ENCODE peak calls at places on chromosomes 12 and 14, in ten cellular contexts. K is breast epithelium; B is WERI-Rb-1; M is pancreas; U is glutamatergic neuron; Q is type B pancreatic cell; V is AG04450; X is CD8-positive, alpha-beta T cell; C is IMR-90; H is right atrium auricular region. R is an unnamed sample.

GRCh38 chr14:67763158-67763822 is 53.1 kb downstream of the ZFYVE26 start:
- DNase-seq in K (no peak), B (no peak), M (no peak), U (no peak), Q (no peak), V (no peak), X (no peak), C (no peak), H (no peak), R (no peak)

GRCh38 chr14:46451800-46452199 is 199.8 kb downstream of the RPL10L start:
- DNase-seq in K (no peak), B (no peak), M (no peak), U (no peak), Q (no peak), V (no peak), X (no peak), C (no peak), H (no peak), R (no peak)

GRCh38 chr14:75783184-75783583 is 122.1 kb downstream of the TTLL5 start:
- DNase-seq in K (no peak), B (no peak), M (no peak), U (no peak), Q (no peak), V (no peak), X (no peak), C (no peak), H (no peak), R (no peak)

GRCh38 chr14:78644824-78645559 is 474.8 kb downstream of the NRXN3 start:
- DNase-seq in K (no peak), B (no peak), M (no peak), U (no peak), Q (no peak), V (no peak), X (no peak), C (no peak), H (no peak), R (no peak)

GRCh38 chr14:50530794-50531193 is 1.6 kb downstream of the MAP4K5 start:
- DNase-seq in K (no peak), B (no peak), M (no peak), U (no peak), Q (no peak), V (no peak), X (no peak), C (no peak), H (no peak), R (peak)

GRCh38 chr14:23621204-23621931 is 14.8 kb upstream of the DHRS2 start:
- DNase-seq in K (no peak), B (no peak), M (peak), U (no peak), Q (no peak), V (no peak), X (no peak), C (no peak), H (peak), R (no peak)

GRCh38 chr14:82431031-82431430 is 897.4 kb upstream of the SEL1L start:
- DNase-seq in K (no peak), B (no peak), M (no peak), U (no peak), Q (no peak), V (no peak), X (no peak), C (no peak), H (no peak), R (no peak)

GRCh38 chr12:82805812-82806497 is 119.2 kb downstream of the TMTC2 start:
- DNase-seq in K (no peak), B (no peak), M (no peak), U (no peak), Q (no peak), V (no peak), X (no peak), C (peak), H (no peak), R (peak)

GRCh38 chr12:105369014-105369413 is 38.5 kb downstream of the C12orf75 start:
- DNase-seq in K (no peak), B (no peak), M (no peak), U (no peak), Q (no peak), V (peak), X (no peak), C (peak), H (no peak), R (peak)

GRCh38 chr12:90854136-90854689 is 100.8 kb downstream of the CCER1 start:
- DNase-seq in K (no peak), B (peak), M (no peak), U (no peak), Q (no peak), V (peak), X (no peak), C (peak), H (no peak), R (peak)

GRCh38 chr12:96473394-96474093 is 15.8 kb upstream of the CFAP54 start:
- DNase-seq in K (no peak), B (no peak), M (no peak), U (no peak), Q (no peak), V (no peak), X (peak), C (peak), H (no peak), R (peak)

GRCh38 chr14:65173973-65174693 is 71.8 kb upstream of the MAX start:
- DNase-seq in K (no peak), B (no peak), M (no peak), U (no peak), Q (no peak), V (no peak), X (no peak), C (no peak), H (no peak), R (no peak)

GRCh38 chr12:121524196-121524930 is 56.5 kb downstream of the KDM2B start:
- DNase-seq in K (no peak), B (no peak), M (no peak), U (peak), Q (no peak), V (no peak), X (no peak), C (no peak), H (no peak), R (peak)

GRCh38 chr14:99213101-99213500 is 58.9 kb downstream of the BCL11B start:
- DNase-seq in K (no peak), B (no peak), M (no peak), U (no peak), Q (no peak), V (no peak), X (no peak), C (no peak), H (no peak), R (no peak)

GRCh38 chr14:74491952-74492351 is 1.2 kb downstream of the NPC2 start:
- DNase-seq in K (no peak), B (no peak), M (no peak), U (no peak), Q (no peak), V (no peak), X (no peak), C (peak), H (no peak), R (peak)

GRCh38 chr14:100537701-100538565 is 49.3 kb downstream of the BEGAIN start:
- DNase-seq in K (peak), B (no peak), M (peak), U (peak), Q (peak), V (no peak), X (no peak), C (no peak), H (peak), R (no peak)

GRCh38 chr14:93914278-93914677 is 12.9 kb upstream of the FAM181A start:
- DNase-seq in K (no peak), B (no peak), M (no peak), U (no peak), Q (no peak), V (no peak), X (no peak), C (no peak), H (no peak), R (no peak)

GRCh38 chr14:105199093-105199492 is 18.0 kb upstream of the NUDT14 start:
- DNase-seq in K (no peak), B (peak), M (no peak), U (no peak), Q (no peak), V (no peak), X (no peak), C (peak), H (no peak), R (no peak)

GRCh38 chr12:52056801-52057613 is 5.8 kb downstream of the NR4A1 start:
- DNase-seq in K (no peak), B (no peak), M (peak), U (no peak), Q (no peak), V (no peak), X (no peak), C (peak), H (no peak), R (peak)

GRCh38 chr12:53843545-53843944 is 91.8 kb upstream of the CISTR start:
- DNase-seq in K (no peak), B (no peak), M (no peak), U (no peak), Q (no peak), V (no peak), X (no peak), C (no peak), H (no peak), R (no peak)

GRCh38 chr12:92973614-92974013 is 44.5 kb upstream of the EEA1 start:
- DNase-seq in K (no peak), B (no peak), M (no peak), U (no peak), Q (no peak), V (peak), X (no peak), C (peak), H (no peak), R (peak)

GRCh38 chr14:50061664-50062437 is 54.5 kb downstream of the VCPKMT start:
- DNase-seq in K (no peak), B (no peak), M (no peak), U (peak), Q (no peak), V (no peak), X (peak), C (peak), H (no peak), R (peak)

GRCh38 chr12:67386869-67387570 is 117.9 kb downstream of the CAND1 start:
- DNase-seq in K (no peak), B (no peak), M (no peak), U (no peak), Q (no peak), V (no peak), X (no peak), C (no peak), H (no peak), R (peak)

GRCh38 chr12:25482637-25483036 is 70.4 kb downstream of the LMNTD1 start:
- DNase-seq in K (no peak), B (no peak), M (no peak), U (no peak), Q (no peak), V (no peak), X (no peak), C (no peak), H (no peak), R (no peak)

GRCh38 chr12:3061129-3061857 is 15.9 kb upstream of the TSPAN9 start:
- DNase-seq in K (no peak), B (peak), M (no peak), U (no peak), Q (no peak), V (no peak), X (no peak), C (peak), H (no peak), R (peak)

GRCh38 chr12:15629761-15630160 is 159.4 kb downstream of the EPS8 start:
- DNase-seq in K (no peak), B (no peak), M (no peak), U (no peak), Q (no peak), V (no peak), X (no peak), C (peak), H (no peak), R (peak)

GRCh38 chr12:85948340-85948739 is 74.2 kb downstream of the NTS start:
- DNase-seq in K (no peak), B (no peak), M (no peak), U (no peak), Q (no peak), V (no peak), X (no peak), C (no peak), H (no peak), R (no peak)

GRCh38 chr12:58288191-58288590 is 346.8 kb downstream of the ATP23 start:
- DNase-seq in K (no peak), B (no peak), M (no peak), U (no peak), Q (no peak), V (peak), X (no peak), C (peak), H (no peak), R (peak)

GRCh38 chr12:57433370-57433769 is 1.2 kb upstream of the INHBC start:
- DNase-seq in K (no peak), B (no peak), M (no peak), U (no peak), Q (no peak), V (no peak), X (no peak), C (no peak), H (no peak), R (no peak)

GRCh38 chr14:51283402-51283825 is 43.4 kb downstream of the TMX1 start:
- DNase-seq in K (no peak), B (peak), M (no peak), U (no peak), Q (no peak), V (peak), X (no peak), C (peak), H (no peak), R (peak)

GRCh38 chr14:43625294-43625693 is 881.8 kb downstream of the FSCB start:
- DNase-seq in K (no peak), B (no peak), M (no peak), U (no peak), Q (no peak), V (no peak), X (no peak), C (no peak), H (no peak), R (no peak)

GRCh38 chr12:57276935-57277563 is 26.1 kb upstream of the STAC3 start:
- DNase-seq in K (no peak), B (no peak), M (no peak), U (no peak), Q (no peak), V (no peak), X (no peak), C (peak), H (no peak), R (peak)

GRCh38 chr14:32980178-32980886 is 41.7 kb downstream of the NPAS3 start:
- DNase-seq in K (no peak), B (no peak), M (no peak), U (no peak), Q (no peak), V (no peak), X (no peak), C (no peak), H (no peak), R (no peak)

GRCh38 chr14:37617864-37618365 is 22.5 kb downstream of the TTC6 start:
- DNase-seq in K (no peak), B (no peak), M (no peak), U (no peak), Q (no peak), V (no peak), X (no peak), C (no peak), H (no peak), R (no peak)

DNA sequence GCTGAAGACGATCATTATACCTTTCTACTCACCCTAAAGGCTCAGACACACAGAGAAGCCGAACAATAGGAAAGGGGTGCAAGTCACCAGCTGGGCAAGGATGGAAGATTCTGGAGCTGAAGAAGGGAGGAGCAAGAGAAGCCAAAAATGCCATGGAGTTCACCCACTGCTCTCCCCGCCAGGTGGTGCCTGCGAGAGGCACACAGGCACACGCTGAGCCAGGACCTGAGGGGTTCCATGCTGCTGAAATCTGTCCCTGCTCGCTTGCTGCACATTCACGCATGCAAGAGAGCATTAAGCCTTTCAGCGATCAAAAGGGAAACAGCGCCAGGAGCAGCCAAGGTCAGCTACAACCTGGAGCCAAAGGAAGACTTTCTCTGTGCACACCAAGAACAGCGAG is 104.2 kb downstream of the ANO2 start:
- DNase-seq in K (no peak), B (no peak), M (no peak), U (no peak), Q (no peak), V (no peak), X (no peak), C (no peak), H (no peak), R (no peak)
- TF ChIP-seq CTCF in K (no peak), B (no peak), M (no peak), U (no peak), Q (no peak), V (no peak), X (no peak), C (no peak), H (no peak), R (no peak)

DNA sequence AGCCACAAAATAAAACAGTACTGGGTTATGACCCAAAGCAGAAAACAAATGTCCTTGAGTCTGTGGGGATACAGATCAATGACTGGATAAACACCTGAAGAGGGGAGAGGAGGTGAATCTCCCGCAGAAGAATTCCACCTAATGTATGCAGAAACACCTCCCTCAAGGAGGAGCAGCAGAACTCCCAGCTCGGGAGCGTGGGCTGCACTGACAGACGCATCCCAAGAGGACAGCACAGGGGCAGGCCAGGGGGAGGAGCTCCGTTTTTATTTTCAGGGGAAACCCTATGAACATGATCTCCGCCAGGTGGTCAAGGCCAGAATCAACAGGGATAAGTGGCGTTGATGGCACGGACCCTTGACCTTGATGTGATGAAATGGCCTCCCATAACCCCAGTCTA is 41.8 kb upstream of the PPP2R5C start:
- DNase-seq in K (no peak), B (peak), M (no peak), U (no peak), Q (no peak), V (no peak), X (no peak), C (no peak), H (no peak), R (no peak)
- TF ChIP-seq CTCF in K (no peak), B (peak), M (no peak), U (no peak), Q (no peak), V (no peak), X (no peak), C (no peak), H (no peak), R (no peak)

DNA sequence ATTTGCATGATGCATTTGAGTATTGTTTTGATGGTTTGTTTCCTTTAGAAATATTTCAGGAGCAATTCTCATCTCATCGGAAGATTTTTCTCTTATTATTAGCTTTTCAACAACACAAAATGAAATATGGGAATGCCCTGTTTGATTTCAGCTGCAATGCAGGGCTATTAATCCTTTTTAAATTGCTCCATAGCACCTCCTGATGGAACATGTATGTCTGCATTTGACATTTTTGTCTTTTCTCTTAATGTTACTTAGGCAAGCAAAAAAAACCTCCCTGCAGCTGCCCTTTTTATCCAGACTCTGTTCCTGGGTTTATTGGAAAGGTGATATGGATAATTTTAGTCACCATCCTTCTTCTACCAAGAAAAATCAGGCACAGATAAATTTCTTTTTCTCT is 895.8 kb downstream of the RPS29 start:
- DNase-seq in K (no peak), B (no peak), M (no peak), U (no peak), Q (no peak), V (no peak), X (no peak), C (peak), H (no peak), R (no peak)
- TF ChIP-seq CTCF in K (no peak), B (peak), M (no peak), U (peak), Q (peak), V (peak), X (no peak), C (no peak), H (no peak), R (no peak)

DNA sequence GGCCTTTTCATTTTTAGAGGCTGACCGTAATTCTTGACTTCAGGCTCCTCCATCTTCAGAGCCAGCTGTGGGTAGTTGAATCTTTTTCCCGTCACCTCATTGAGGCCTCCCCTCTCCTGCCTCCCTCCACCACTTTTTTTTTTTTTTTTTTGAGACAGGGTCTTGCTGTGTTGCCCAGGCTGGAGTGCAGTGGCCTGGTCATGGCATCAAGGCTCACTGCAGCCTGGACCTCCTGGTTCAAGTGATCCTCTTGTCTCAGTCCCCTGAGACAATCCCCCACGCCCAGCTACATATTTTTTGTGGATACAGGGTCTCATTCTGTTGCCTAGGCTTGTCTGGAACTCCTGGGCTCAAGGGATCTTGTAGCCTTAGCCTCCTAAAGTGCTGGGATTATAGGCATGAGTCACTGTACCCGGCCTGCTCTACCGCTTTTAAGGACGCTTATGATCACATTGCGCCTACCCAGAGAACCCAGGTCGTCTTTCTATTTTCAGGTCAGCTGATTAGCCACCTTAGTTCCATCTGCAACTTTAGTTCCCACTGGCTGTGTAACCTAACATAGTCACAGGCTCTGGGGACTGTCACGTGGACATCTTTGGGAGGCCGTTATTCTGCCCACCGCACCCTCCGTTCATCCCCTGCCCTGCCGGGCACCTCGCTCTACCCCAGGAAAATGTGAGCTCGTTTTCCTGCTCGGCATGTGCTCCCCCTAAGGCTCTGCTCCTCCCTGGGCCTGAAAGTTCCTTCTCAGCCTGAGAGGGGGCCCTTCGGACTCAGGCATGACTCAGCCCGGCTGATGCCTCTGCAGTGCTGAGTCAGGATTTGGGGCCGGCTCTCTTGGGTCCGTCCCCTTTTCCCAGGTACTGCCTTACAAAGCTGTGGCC is 13.4 kb downstream of the TNFAIP2 start:
- DNase-seq in K (no peak), B (peak), M (no peak), U (no peak), Q (no peak), V (no peak), X (no peak), C (peak), H (no peak), R (peak)
- TF ChIP-seq CTCF in K (no peak), B (no peak), M (no peak), U (no peak), Q (no peak), V (no peak), X (no peak), C (peak), H (no peak), R (no peak)

GRCh38 chr14:85178869-85179268 is 351.1 kb upstream of the FLRT2 start:
- DNase-seq in K (no peak), B (no peak), M (no peak), U (no peak), Q (no peak), V (no peak), X (no peak), C (no peak), H (no peak), R (no peak)
- TF ChIP-seq CTCF in K (no peak), B (no peak), M (no peak), U (no peak), Q (no peak), V (no peak), X (no peak), C (no peak), H (no peak), R (no peak)

GRCh38 chr12:101698782-101699347 is 1.4 kb downstream of the CHPT1 start:
- DNase-seq in K (no peak), B (no peak), M (no peak), U (no peak), Q (no peak), V (no peak), X (no peak), C (peak), H (no peak), R (peak)
- TF ChIP-seq CTCF in K (no peak), B (no peak), M (no peak), U (no peak), Q (no peak), V (peak), X (no peak), C (peak), H (no peak), R (peak)

GRCh38 chr14:61889914-61890351 is 127.7 kb downstream of the SNAPC1 start:
- DNase-seq in K (no peak), B (no peak), M (no peak), U (no peak), Q (no peak), V (no peak), X (peak), C (no peak), H (no peak), R (no peak)
- TF ChIP-seq CTCF in K (no peak), B (no peak), M (no peak), U (no peak), Q (no peak), V (peak), X (no peak), C (no peak), H (no peak), R (no peak)